ENCODE peak calls at places on chromosomes 4 and X, in four cellular contexts. U is K562, O is prostate gland, J is HepG2. N is an unnamed sample.

GRCh38 chrX:24024819-24025740 is 1.9 kb downstream of the KLHL15 start:
- DNase-seq in J (peak; percentile 73), O (peak; percentile 74), U (peak; percentile 94), N (peak; percentile 95)

GRCh38 chr4:100842856-100843255 is 325.0 kb upstream of the EMCN start:
- DNase-seq in O (no peak), U (no peak), J (no peak), N (no peak)

GRCh38 chr4:134540588-134540987 is 339.0 kb upstream of the PABPC4L start:
- DNase-seq in U (no peak), J (no peak), O (no peak), N (no peak)

GRCh38 chr4:61511716-61512488 is 311.8 kb downstream of the ADGRL3 start:
- DNase-seq in O (no peak), U (no peak), J (no peak), N (no peak)

GRCh38 chrX:23656684-23657083 is 10.6 kb upstream of the PRDX4 start:
- DNase-seq in J (no peak), U (no peak), O (no peak), N (no peak)

GRCh38 chr4:159229164-159229563 is 126.3 kb downstream of the RAPGEF2 start:
- DNase-seq in O (no peak), J (peak; percentile 80), U (no peak), N (no peak)

GRCh38 chr4:39285111-39285795 is 80.9 kb downstream of the RFC1 start:
- DNase-seq in O (no peak), U (no peak), J (no peak), N (no peak)

GRCh38 chr4:142416711-142417275 is 429.3 kb downstream of the INPP4B start:
- DNase-seq in O (no peak), J (no peak), U (no peak), N (no peak)

GRCh38 chr4:25552580-25553271 is 102.9 kb upstream of the SLC34A2 start:
- DNase-seq in O (peak; percentile 82), U (no peak), J (no peak), N (no peak)

GRCh38 chrX:38937926-38938325 is 136.7 kb downstream of the MID1IP1 start:
- DNase-seq in O (no peak), J (no peak), U (no peak), N (no peak)

GRCh38 chrX:141405486-141405877 is 163.2 kb upstream of the SPANXC start:
- DNase-seq in U (no peak), J (no peak), O (no peak), N (no peak)

GRCh38 chr4:118783887-118784286 is 52.0 kb downstream of the SEC24D start:
- DNase-seq in U (no peak), O (no peak), J (no peak), N (no peak)

GRCh38 chr4:17807446-17807845 is 3.1 kb downstream of the DCAF16 start:
- DNase-seq in O (no peak), U (no peak), J (no peak), N (no peak)

GRCh38 chr4:105058177-105058812 is 88.4 kb upstream of the TET2 start:
- DNase-seq in J (no peak), U (peak; percentile 14), O (no peak), N (no peak)

GRCh38 chr4:65482410-65482809 is 187.9 kb downstream of the EPHA5 start:
- DNase-seq in J (no peak), O (no peak), U (no peak), N (no peak)

GRCh38 chr4:73447701-73448100 is 11.7 kb downstream of the AFP start:
- DNase-seq in J (no peak), U (no peak), O (no peak), N (no peak)

GRCh38 chr4:54077812-54078211 is 13.4 kb upstream of the CHIC2 start:
- DNase-seq in U (no peak), J (no peak), O (no peak), N (no peak)

DNA sequence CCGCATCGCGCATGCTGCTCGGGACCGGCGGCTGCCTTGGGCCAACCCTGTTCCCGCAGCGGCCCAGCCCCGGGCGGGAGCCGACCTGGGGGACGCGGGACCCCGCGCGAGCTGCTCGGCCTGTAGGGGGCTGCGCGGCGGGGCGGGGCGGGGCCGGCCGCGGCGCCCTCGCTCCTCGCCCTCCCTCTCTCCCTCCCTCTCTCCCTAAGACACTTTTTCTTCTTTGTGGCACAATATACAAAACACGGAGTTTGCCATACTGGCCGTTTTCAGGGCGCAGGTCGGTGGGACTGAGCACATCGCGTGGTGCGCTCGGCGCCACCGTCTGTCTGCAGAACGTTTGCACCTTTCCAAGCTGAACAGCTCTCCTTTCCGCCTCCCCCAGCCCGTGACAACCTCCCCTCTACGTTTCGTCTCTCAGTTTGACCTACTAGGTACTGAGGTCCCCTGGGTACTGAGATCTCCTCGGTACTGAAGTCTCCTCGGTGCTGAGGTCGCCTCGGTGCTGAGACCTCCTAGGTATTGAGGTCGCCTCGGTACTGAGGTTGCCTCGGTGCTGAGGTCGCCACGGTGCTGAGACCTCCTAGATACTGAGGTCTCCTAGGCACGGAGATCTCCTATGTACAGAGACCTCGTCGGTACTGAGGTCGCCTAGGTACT is 261.1 kb upstream of the PLCXD1 start:
- DNase-seq in O (no peak), J (peak; percentile 0), U (peak; percentile 25), N (peak; percentile 54)
- H3K4me3 ChIP-seq in O (peak overlapping the region; percentile 28), J (no peak overlapping the region), U (peak overlapping the region; percentile 31), N (peak overlapping the region; percentile 38)

GRCh38 chr4:162322054-162322453 is 158.3 kb upstream of the FSTL5 start:
- DNase-seq in J (no peak), O (no peak), U (no peak), N (no peak)

GRCh38 chr4:162323919-162324318 is 160.1 kb upstream of the FSTL5 start:
- DNase-seq in J (no peak), U (no peak), O (no peak), N (no peak)
- H3K27ac ChIP-seq in J (no peak overlapping the region), U (no peak overlapping the region), O (no peak overlapping the region), N (no peak overlapping the region)

GRCh38 chr4:78938868-78939666 is at the start of gene PAQR3:
- DNase-seq in O (peak; percentile 80), U (peak; percentile 91), J (peak; percentile 59), N (peak; percentile 92)
- TF ChIP-seq POLR2AphosphoS5 in O (no peak), U (peak; percentile 65), J (peak; percentile 44), N (peak; percentile 67)

DNA sequence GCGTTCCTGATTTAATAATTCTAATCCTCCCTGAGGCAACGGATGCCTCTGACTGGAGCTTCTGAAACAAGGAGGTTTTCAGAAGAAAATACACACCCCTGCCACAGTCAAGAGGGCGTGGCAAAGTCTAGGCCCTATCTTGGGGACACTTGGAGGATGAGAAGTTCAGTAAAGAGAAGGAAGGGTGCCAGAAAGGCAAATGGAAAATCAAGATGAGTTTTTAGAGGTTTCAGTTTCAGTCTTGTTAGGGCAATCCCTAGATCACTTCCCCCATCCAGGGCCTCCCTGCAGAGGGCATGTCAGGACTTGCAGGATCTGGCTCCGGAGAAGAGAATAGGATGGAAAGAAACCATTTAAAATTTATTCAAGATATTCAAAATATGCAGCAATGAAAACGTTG is 28.5 kb upstream of the FGF2 start:
- DNase-seq in O (peak; percentile 57), U (peak; percentile 88), J (peak; percentile 13), N (peak; percentile 72)
- H3K4me3 ChIP-seq in O (no peak overlapping the region), U (no peak overlapping the region), J (no peak overlapping the region), N (peak overlapping the region; percentile 18)

GRCh38 chr4:1714303-1715001 is 2.3 kb upstream of the SLBP start:
- DNase-seq in J (no peak), O (no peak), U (peak; percentile 65), N (no peak)
- H3K27ac ChIP-seq in J (no peak overlapping the region), O (no peak overlapping the region), U (peak overlapping the region; percentile 100), N (peak overlapping the region; percentile 100)

GRCh38 chrX:53086464-53086863 is 4.3 kb downstream of the TSPYL2 start:
- DNase-seq in J (no peak), O (peak; percentile 66), U (no peak), N (peak; percentile 92)
- TF ChIP-seq POLR2AphosphoS5 in J (no peak), O (peak; percentile 35), U (no peak), N (no peak)

GRCh38 chr4:123257563-123257962 is 139.0 kb upstream of the SPRY1 start:
- DNase-seq in U (no peak), O (no peak), J (no peak), N (no peak)
- H3K4me3 ChIP-seq in U (no peak overlapping the region), O (no peak overlapping the region), J (no peak overlapping the region), N (no peak overlapping the region)